ENCODE peak calls at places on chromosomes 7 and 10, in nine cellular contexts. One of them, this sample, is unnamed.
A peak's percentile ranks its signal among the peaks of the same experiment; 100 is the strongest.

GRCh38 chr7:135217645-135218509 is 6.6 kb upstream of the WDR91 start:
- DNase-seq in AG08396: no peak
- DNase-seq in SW480: peak; percentile 71
- DNase-seq in osteoblast: no peak
- DNase-seq in BJ: no peak
- DNase-seq in neuronal stem cell: no peak
- DNase-seq in stimulated activated CD8-positive, alpha-beta memory T cell treated with anti-CD3 and anti-CD28 coated beads, Interleukin-12 subunit alpha, Interleukin-12 subunit beta, amount 100 ng/mL, for 4 hours: no peak
- DNase-seq in adrenal gland: no peak
- DNase-seq in T-helper 2 cell: no peak
- DNase-seq in this sample: no peak

GRCh38 chr7:98472391-98473002 is 71.6 kb upstream of the BAIAP2L1 start:
- DNase-seq in BJ: no peak
- DNase-seq in neuronal stem cell: no peak
- DNase-seq in osteoblast: no peak
- DNase-seq in stimulated activated CD8-positive, alpha-beta memory T cell treated with anti-CD3 and anti-CD28 coated beads, Interleukin-12 subunit alpha, Interleukin-12 subunit beta, amount 100 ng/mL, for 4 hours: no peak
- DNase-seq in SW480: no peak
- DNase-seq in T-helper 2 cell: no peak
- DNase-seq in AG08396: no peak
- DNase-seq in adrenal gland: no peak
- DNase-seq in this sample: no peak

GRCh38 chr7:152617056-152617455 is 58.9 kb downstream of the XRCC2 start:
- DNase-seq in BJ: no peak
- DNase-seq in AG08396: no peak
- DNase-seq in T-helper 2 cell: no peak
- DNase-seq in stimulated activated CD8-positive, alpha-beta memory T cell treated with anti-CD3 and anti-CD28 coated beads, Interleukin-12 subunit alpha, Interleukin-12 subunit beta, amount 100 ng/mL, for 4 hours: no peak
- DNase-seq in adrenal gland: no peak
- DNase-seq in osteoblast: no peak
- DNase-seq in neuronal stem cell: no peak
- DNase-seq in SW480: no peak
- DNase-seq in this sample: no peak

GRCh38 chr10:125878957-125879835 is 1.9 kb downstream of the DHX32 start:
- DNase-seq in AG08396: peak; percentile 70
- DNase-seq in T-helper 2 cell: no peak
- DNase-seq in osteoblast: no peak
- DNase-seq in SW480: peak; percentile 50
- DNase-seq in stimulated activated CD8-positive, alpha-beta memory T cell treated with anti-CD3 and anti-CD28 coated beads, Interleukin-12 subunit alpha, Interleukin-12 subunit beta, amount 100 ng/mL, for 4 hours: no peak
- DNase-seq in BJ: peak; percentile 68
- DNase-seq in adrenal gland: peak; percentile 72
- DNase-seq in neuronal stem cell: no peak
- DNase-seq in this sample: no peak

GRCh38 chr7:32153006-32153405 is 82.8 kb upstream of the PDE1C start:
- DNase-seq in stimulated activated CD8-positive, alpha-beta memory T cell treated with anti-CD3 and anti-CD28 coated beads, Interleukin-12 subunit alpha, Interleukin-12 subunit beta, amount 100 ng/mL, for 4 hours: no peak
- DNase-seq in adrenal gland: no peak
- DNase-seq in T-helper 2 cell: no peak
- DNase-seq in osteoblast: no peak
- DNase-seq in AG08396: no peak
- DNase-seq in SW480: no peak
- DNase-seq in neuronal stem cell: no peak
- DNase-seq in BJ: no peak
- DNase-seq in this sample: no peak

GRCh38 chr10:78173360-78174020 is 139.8 kb downstream of the RPS24 start:
- DNase-seq in T-helper 2 cell: no peak
- DNase-seq in osteoblast: peak; percentile 87
- DNase-seq in adrenal gland: no peak
- DNase-seq in neuronal stem cell: no peak
- DNase-seq in SW480: no peak
- DNase-seq in BJ: no peak
- DNase-seq in AG08396: no peak
- DNase-seq in stimulated activated CD8-positive, alpha-beta memory T cell treated with anti-CD3 and anti-CD28 coated beads, Interleukin-12 subunit alpha, Interleukin-12 subunit beta, amount 100 ng/mL, for 4 hours: no peak
- DNase-seq in this sample: no peak

GRCh38 chr10:51960494-51960895 is 261.1 kb upstream of the CSTF2T start:
- DNase-seq in stimulated activated CD8-positive, alpha-beta memory T cell treated with anti-CD3 and anti-CD28 coated beads, Interleukin-12 subunit alpha, Interleukin-12 subunit beta, amount 100 ng/mL, for 4 hours: no peak
- DNase-seq in AG08396: peak; percentile 35
- DNase-seq in T-helper 2 cell: no peak
- DNase-seq in SW480: no peak
- DNase-seq in adrenal gland: no peak
- DNase-seq in osteoblast: no peak
- DNase-seq in BJ: peak; percentile 30
- DNase-seq in neuronal stem cell: peak; percentile 32
- DNase-seq in this sample: no peak

GRCh38 chr7:194996-195829 is 2.8 kb downstream of the FAM20C start:
- DNase-seq in T-helper 2 cell: no peak
- DNase-seq in AG08396: no peak
- DNase-seq in SW480: peak; percentile 60
- DNase-seq in adrenal gland: no peak
- DNase-seq in osteoblast: peak; percentile 96
- DNase-seq in BJ: peak; percentile 20
- DNase-seq in stimulated activated CD8-positive, alpha-beta memory T cell treated with anti-CD3 and anti-CD28 coated beads, Interleukin-12 subunit alpha, Interleukin-12 subunit beta, amount 100 ng/mL, for 4 hours: no peak
- DNase-seq in neuronal stem cell: no peak
- DNase-seq in this sample: no peak

GRCh38 chr7:157339777-157340677 is 3.2 kb downstream of the DNAJB6 start:
- DNase-seq in BJ: no peak
- DNase-seq in osteoblast: peak; percentile 97
- DNase-seq in neuronal stem cell: peak; percentile 57
- DNase-seq in adrenal gland: peak; percentile 57
- DNase-seq in T-helper 2 cell: peak; percentile 52
- DNase-seq in AG08396: peak; percentile 76
- DNase-seq in stimulated activated CD8-positive, alpha-beta memory T cell treated with anti-CD3 and anti-CD28 coated beads, Interleukin-12 subunit alpha, Interleukin-12 subunit beta, amount 100 ng/mL, for 4 hours: no peak
- DNase-seq in SW480: peak; percentile 54
- DNase-seq in this sample: no peak

GRCh38 chr10:99782447-99783286 is at the start of gene ABCC2:
- DNase-seq in T-helper 2 cell: no peak
- DNase-seq in adrenal gland: no peak
- DNase-seq in BJ: no peak
- DNase-seq in stimulated activated CD8-positive, alpha-beta memory T cell treated with anti-CD3 and anti-CD28 coated beads, Interleukin-12 subunit alpha, Interleukin-12 subunit beta, amount 100 ng/mL, for 4 hours: no peak
- DNase-seq in SW480: peak; percentile 55
- DNase-seq in neuronal stem cell: no peak
- DNase-seq in osteoblast: no peak
- DNase-seq in AG08396: no peak
- DNase-seq in this sample: no peak

GRCh38 chr10:122931088-122931958 is 20.9 kb downstream of the FAM24A start:
- DNase-seq in SW480: no peak
- DNase-seq in adrenal gland: no peak
- DNase-seq in BJ: no peak
- DNase-seq in neuronal stem cell: no peak
- DNase-seq in osteoblast: no peak
- DNase-seq in AG08396: no peak
- DNase-seq in T-helper 2 cell: no peak
- DNase-seq in stimulated activated CD8-positive, alpha-beta memory T cell treated with anti-CD3 and anti-CD28 coated beads, Interleukin-12 subunit alpha, Interleukin-12 subunit beta, amount 100 ng/mL, for 4 hours: no peak
- DNase-seq in this sample: no peak

GRCh38 chr7:381211-382117 is 91.5 kb downstream of the FOXL3 start:
- DNase-seq in stimulated activated CD8-positive, alpha-beta memory T cell treated with anti-CD3 and anti-CD28 coated beads, Interleukin-12 subunit alpha, Interleukin-12 subunit beta, amount 100 ng/mL, for 4 hours: peak; percentile 36
- DNase-seq in T-helper 2 cell: peak; percentile 55
- DNase-seq in AG08396: no peak
- DNase-seq in osteoblast: peak; percentile 69
- DNase-seq in neuronal stem cell: no peak
- DNase-seq in BJ: no peak
- DNase-seq in SW480: no peak
- DNase-seq in adrenal gland: no peak
- DNase-seq in this sample: peak; percentile 46

GRCh38 chr10:91768123-91768522 is 30.1 kb upstream of the TNKS2 start:
- DNase-seq in neuronal stem cell: no peak
- DNase-seq in T-helper 2 cell: no peak
- DNase-seq in osteoblast: no peak
- DNase-seq in SW480: no peak
- DNase-seq in stimulated activated CD8-positive, alpha-beta memory T cell treated with anti-CD3 and anti-CD28 coated beads, Interleukin-12 subunit alpha, Interleukin-12 subunit beta, amount 100 ng/mL, for 4 hours: no peak
- DNase-seq in AG08396: no peak
- DNase-seq in BJ: no peak
- DNase-seq in adrenal gland: no peak
- DNase-seq in this sample: no peak

GRCh38 chr7:142992427-142992826 is 30.3 kb upstream of the KEL start:
- DNase-seq in stimulated activated CD8-positive, alpha-beta memory T cell treated with anti-CD3 and anti-CD28 coated beads, Interleukin-12 subunit alpha, Interleukin-12 subunit beta, amount 100 ng/mL, for 4 hours: no peak
- DNase-seq in adrenal gland: no peak
- DNase-seq in neuronal stem cell: no peak
- DNase-seq in AG08396: no peak
- DNase-seq in T-helper 2 cell: no peak
- DNase-seq in BJ: no peak
- DNase-seq in osteoblast: no peak
- DNase-seq in SW480: no peak
- DNase-seq in this sample: no peak

GRCh38 chr10:119493155-119493554 is 49.4 kb downstream of the RGS10 start:
- DNase-seq in AG08396: no peak
- DNase-seq in T-helper 2 cell: no peak
- DNase-seq in stimulated activated CD8-positive, alpha-beta memory T cell treated with anti-CD3 and anti-CD28 coated beads, Interleukin-12 subunit alpha, Interleukin-12 subunit beta, amount 100 ng/mL, for 4 hours: no peak
- DNase-seq in SW480: no peak
- DNase-seq in adrenal gland: no peak
- DNase-seq in neuronal stem cell: no peak
- DNase-seq in BJ: no peak
- DNase-seq in osteoblast: peak; percentile 15
- DNase-seq in this sample: no peak

GRCh38 chr10:19730848-19731247 is 85.4 kb upstream of the PLXDC2 start:
- DNase-seq in osteoblast: no peak
- DNase-seq in BJ: no peak
- DNase-seq in T-helper 2 cell: no peak
- DNase-seq in adrenal gland: no peak
- DNase-seq in SW480: no peak
- DNase-seq in stimulated activated CD8-positive, alpha-beta memory T cell treated with anti-CD3 and anti-CD28 coated beads, Interleukin-12 subunit alpha, Interleukin-12 subunit beta, amount 100 ng/mL, for 4 hours: no peak
- DNase-seq in AG08396: no peak
- DNase-seq in neuronal stem cell: no peak
- DNase-seq in this sample: no peak

This sample was measured in ecto neural progenitor cell.